ENCODE peak calls at places on chromosomes 11 and 22, in seven cellular contexts. M is MM.1S, J is GM23248, Q is mammary epithelial cell, I is H1, Z is DND-41, P is astrocyte. K is an unnamed sample.

GRCh38 chr11:46710821-46711269 is 8.2 kb upstream of the F2 start:
- DNase-seq in M (no peak), J (peak; percentile 98), Q (peak; percentile 40), I (no peak), Z (no peak), P (peak; percentile 97), K (peak; percentile 95)

GRCh38 chr22:44701187-44701586 is 817 bp upstream of the PRR5 start:
- DNase-seq in M (no peak), J (no peak), Q (no peak), I (no peak), Z (no peak), P (no peak), K (no peak)

GRCh38 chr11:22192642-22193347 is at the start of gene ANO5:
- DNase-seq in M (peak; percentile 56), J (peak; percentile 7), Q (no peak), I (peak; percentile 87), Z (no peak), P (peak; percentile 5), K (peak; percentile 17)

GRCh38 chr11:789951-790350 is at the start of gene CEND1:
- DNase-seq in M (peak; percentile 61), J (peak; percentile 82), Q (no peak), I (peak; percentile 79), Z (no peak), P (no peak), K (peak; percentile 34)

GRCh38 chr11:114168691-114169090 is 109.2 kb downstream of the ZBTB16 start:
- DNase-seq in M (peak; percentile 70), J (no peak), Q (no peak), I (no peak), Z (no peak), P (no peak), K (no peak)

GRCh38 chr11:79201637-79202347 is 239.0 kb downstream of the TENM4 start:
- DNase-seq in M (no peak), J (no peak), Q (peak; percentile 79), I (no peak), Z (no peak), P (no peak), K (no peak)

GRCh38 chr11:66324626-66325025 is 7.8 kb upstream of the CD248 start:
- DNase-seq in M (no peak), J (peak; percentile 77), Q (no peak), I (no peak), Z (no peak), P (no peak), K (peak; percentile 44)

GRCh38 chr11:1192741-1193325 is 30.0 kb upstream of the MUC5B start:
- DNase-seq in M (no peak), J (no peak), Q (no peak), I (no peak), Z (no peak), P (no peak), K (no peak)

GRCh38 chr11:93411705-93412104 is 81.2 kb downstream of the DEUP1 start:
- DNase-seq in M (no peak), J (no peak), Q (no peak), I (no peak), Z (no peak), P (no peak), K (no peak)

GRCh38 chr11:88178211-88178610 is 3.0 kb upstream of the RAB38 start:
- DNase-seq in M (no peak), J (peak; percentile 58), Q (no peak), I (no peak), Z (no peak), P (peak; percentile 41), K (peak; percentile 47)

GRCh38 chr11:113553905-113554304 is 78.7 kb upstream of the DRD2 start:
- DNase-seq in M (no peak), J (peak; percentile 12), Q (no peak), I (no peak), Z (no peak), P (no peak), K (no peak)

GRCh38 chr22:25013634-25014033 is 61.1 kb downstream of the KIAA1671 start:
- DNase-seq in M (no peak), J (no peak), Q (peak; percentile 52), I (no peak), Z (no peak), P (no peak), K (no peak)

GRCh38 chr11:70078095-70078795 is at the start of gene ANO1:
- DNase-seq in M (no peak), J (peak; percentile 42), Q (no peak), I (peak; percentile 61), Z (no peak), P (no peak), K (peak; percentile 27)
- TF ChIP-seq EZH2 in M (no peak), J (peak; percentile 69), Q (no peak), I (peak; percentile 46), Z (no peak), P (no peak), K (peak; percentile 61)

GRCh38 chr22:49689255-49689770 is 138.4 kb downstream of the BRD1 start:
- DNase-seq in M (no peak), J (no peak), Q (no peak), I (no peak), Z (no peak), P (no peak), K (no peak)

GRCh38 chr22:49689858-49690257 is 137.8 kb downstream of the BRD1 start:
- DNase-seq in M (no peak), J (no peak), Q (no peak), I (no peak), Z (no peak), P (no peak), K (no peak)

GRCh38 chr22:49687333-49687732 is 140.3 kb downstream of the BRD1 start:
- DNase-seq in M (no peak), J (no peak), Q (no peak), I (no peak), Z (no peak), P (no peak), K (no peak)

GRCh38 chr22:49687786-49688515 is 139.7 kb downstream of the BRD1 start:
- DNase-seq in M (no peak), J (no peak), Q (no peak), I (no peak), Z (no peak), P (no peak), K (no peak)

DNA sequence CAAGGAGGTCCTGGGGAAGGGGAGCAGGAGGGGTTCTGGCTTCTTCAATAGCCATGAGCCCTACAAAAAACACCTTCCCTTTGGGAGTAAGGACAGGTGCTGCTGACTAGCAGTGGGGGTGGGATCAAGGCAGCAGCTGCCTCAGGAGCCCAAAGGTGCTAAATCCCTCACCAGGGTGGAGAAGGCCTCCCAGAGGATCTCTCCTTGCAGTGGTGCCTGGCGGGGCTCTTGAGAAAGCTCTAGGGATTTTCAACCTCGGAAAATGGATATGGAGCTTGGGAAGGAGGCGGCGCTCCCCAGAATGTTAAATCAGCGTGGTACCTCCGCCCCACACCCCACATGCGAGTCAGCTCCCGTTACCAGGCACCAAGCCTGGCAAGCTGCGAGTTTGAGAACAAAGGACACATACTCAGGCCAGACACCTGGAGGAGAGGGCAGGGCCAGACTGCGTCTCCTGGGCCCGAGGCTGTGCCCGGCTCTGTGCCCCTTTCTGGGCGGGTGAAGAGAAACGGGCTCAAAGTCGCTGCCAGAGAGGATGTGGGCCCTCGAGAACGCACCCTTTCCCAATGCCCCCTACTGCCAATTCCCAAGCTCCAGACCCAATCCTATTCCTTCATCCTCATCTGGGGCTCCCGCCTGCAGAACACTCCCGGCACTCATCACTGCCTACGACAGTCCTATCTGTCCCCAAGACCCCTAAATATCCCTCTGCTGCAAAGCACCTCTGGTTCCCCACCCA is 139.0 kb downstream of the BRD1 start:
- DNase-seq in M (no peak), J (no peak), Q (no peak), I (no peak), Z (no peak), P (no peak), K (no peak)
- TF ChIP-seq EZH2 in M (no peak), J (no peak), Q (no peak), I (no peak), Z (no peak), P (no peak), K (no peak)

GRCh38 chr11:117796456-117797428 is at the start of gene DSCAML1:
- DNase-seq in M (no peak), J (peak; percentile 16), Q (no peak), I (peak; percentile 77), Z (no peak), P (no peak), K (no peak)
- TF ChIP-seq EZH2 in M (no peak), J (no peak), Q (peak; percentile 0), I (peak; percentile 71), Z (no peak), P (peak; percentile 92), K (peak; percentile 57)

GRCh38 chr11:124839051-124839971 is 25.9 kb upstream of the ROBO3 start:
- DNase-seq in M (no peak), J (peak; percentile 54), Q (no peak), I (peak; percentile 66), Z (no peak), P (no peak), K (no peak)
- TF ChIP-seq EZH2 in M (peak; percentile 26), J (peak; percentile 37), Q (peak; percentile 81), I (peak; percentile 95), Z (no peak), P (peak; percentile 94), K (peak; percentile 74)

GRCh38 chr22:50251472-50252054 is 498 bp upstream of the HDAC10 start:
- DNase-seq in M (no peak), J (no peak), Q (no peak), I (no peak), Z (no peak), P (no peak), K (no peak)
- TF ChIP-seq EZH2 in M (no peak), J (no peak), Q (no peak), I (no peak), Z (no peak), P (no peak), K (no peak)